ENCODE peak calls at places on chromosomes 13 and 19, in four cellular contexts. T, M, Z and I are unnamed samples.

GRCh38 chr19:51372649-51373504 is at the start of gene NKG7:
- DNase-seq in T (no peak), M (no peak), Z (no peak), I (no peak)

GRCh38 chr19:38095411-38096308 is 128.4 kb downstream of the DPF1 start:
- DNase-seq in T (peak; percentile 92), M (peak; percentile 78), Z (peak; percentile 70), I (peak; percentile 44)

GRCh38 chr19:7868671-7869452 is 5.3 kb downstream of the PRR36 start:
- DNase-seq in T (peak; percentile 97), M (peak; percentile 93), Z (peak; percentile 65), I (no peak)

GRCh38 chr13:24032674-24033073 is 127.8 kb upstream of the SPATA13 start:
- DNase-seq in T (no peak), M (no peak), Z (no peak), I (peak; percentile 58)

GRCh38 chr13:50991624-50992610 is 82.3 kb downstream of the RNASEH2B start:
- DNase-seq in T (no peak), M (no peak), Z (no peak), I (no peak)

GRCh38 chr19:41932259-41933130 is 4.2 kb upstream of the ERFL start:
- DNase-seq in T (peak; percentile 45), M (no peak), Z (no peak), I (no peak)

GRCh38 chr13:102591988-102592781 is 4.6 kb upstream of the TPP2 start:
- DNase-seq in T (peak; percentile 95), M (peak; percentile 83), Z (peak; percentile 90), I (peak; percentile 62)

GRCh38 chr13:28229522-28229921 is 91.2 kb downstream of the PAN3 start:
- DNase-seq in T (peak; percentile 31), M (no peak), Z (no peak), I (no peak)

GRCh38 chr19:7833225-7834156 is 3.5 kb downstream of the EVI5L start:
- DNase-seq in T (no peak), M (no peak), Z (no peak), I (peak; percentile 47)

GRCh38 chr19:43789029-43789428 is 8.3 kb upstream of the KCNN4 start:
- DNase-seq in T (peak; percentile 80), M (peak; percentile 63), Z (peak; percentile 46), I (peak; percentile 29)

GRCh38 chr13:103156346-103156998 is 90.3 kb upstream of the SLC10A2 start:
- DNase-seq in T (no peak), M (no peak), Z (no peak), I (no peak)

GRCh38 chr13:101649490-101650126 is 197.1 kb downstream of the ITGBL1 start:
- DNase-seq in T (no peak), M (peak; percentile 5), Z (no peak), I (peak; percentile 80)

GRCh38 chr19:48997972-48998371 is 4.3 kb downstream of the RUVBL2 start:
- DNase-seq in T (peak; percentile 95), M (peak; percentile 74), Z (peak; percentile 47), I (no peak)

GRCh38 chr13:33229446-33230177 is 55.9 kb downstream of the STARD13 start:
- DNase-seq in T (no peak), M (no peak), Z (no peak), I (no peak)

DNA sequence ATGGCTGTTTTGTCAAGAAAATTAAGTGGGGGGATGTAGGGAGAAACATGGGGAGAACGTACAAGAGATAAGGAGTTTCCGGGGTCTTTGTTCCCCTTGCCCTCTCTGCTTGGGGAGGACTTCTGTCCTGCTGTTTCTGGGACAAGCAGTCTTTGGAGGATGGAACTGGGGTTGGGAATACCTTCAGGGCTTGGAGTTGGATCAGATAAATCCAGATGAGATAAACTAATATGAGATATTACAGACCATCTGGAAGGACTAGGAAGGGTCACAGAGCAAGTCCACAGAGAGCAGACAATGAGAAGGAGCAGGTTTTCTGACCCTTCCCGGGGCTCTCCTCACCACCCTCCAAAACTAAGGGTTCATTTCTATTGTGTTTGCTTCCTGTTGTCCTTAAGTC is 237.5 kb downstream of the TSHZ3 start:
- DNase-seq in T (no peak), M (no peak), Z (no peak), I (no peak)
- TF ChIP-seq EZH2 in T (no peak), M (no peak), Z (no peak), I (no peak)

DNA sequence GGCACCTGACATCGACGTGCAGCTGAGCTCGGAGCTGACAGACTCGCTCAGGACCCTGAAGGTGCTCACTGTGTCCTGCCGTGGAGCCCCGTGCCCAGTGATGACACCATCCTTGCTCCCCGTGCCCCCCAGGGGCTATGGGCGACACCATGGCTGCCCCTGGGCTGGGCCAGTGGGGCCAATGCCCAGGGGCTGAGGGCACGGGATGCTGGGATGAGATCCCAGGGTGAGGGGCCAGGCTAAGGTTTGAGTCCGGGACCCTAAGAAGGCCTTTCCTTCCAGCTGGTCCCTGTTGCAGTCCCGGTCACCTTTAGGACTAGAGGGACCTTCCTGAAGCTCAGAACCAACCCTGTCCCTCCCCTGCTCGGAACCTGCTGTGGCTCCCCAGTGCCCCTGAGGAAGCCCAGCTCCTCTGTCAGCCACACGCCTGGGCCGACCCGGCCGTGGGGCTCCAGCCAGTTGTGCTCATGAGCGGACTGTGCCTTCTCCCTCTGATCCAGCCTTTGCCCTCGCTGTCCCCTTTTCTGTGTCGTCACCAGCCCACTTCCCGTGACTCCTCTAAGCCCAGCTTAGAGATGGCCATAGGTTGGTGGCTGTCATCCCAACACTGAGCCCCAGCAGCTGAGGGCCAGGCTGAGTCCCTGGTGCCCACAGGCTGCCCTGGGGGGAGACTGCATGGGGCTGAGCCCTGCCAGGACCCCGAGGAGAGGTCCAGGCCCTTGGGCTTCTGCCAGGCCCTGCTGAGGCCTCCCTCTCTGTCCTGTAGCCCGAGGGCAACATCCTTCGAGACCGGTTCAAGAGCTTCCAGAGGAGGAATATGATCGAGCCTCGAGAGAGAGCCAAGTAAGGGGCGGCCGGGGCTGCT is 10.6 kb downstream of the NOP53 start:
- DNase-seq in T (no peak), M (no peak), Z (no peak), I (no peak)
- TF ChIP-seq CTCF in T (no peak), M (no peak), Z (no peak), I (no peak)

GRCh38 chr19:18608102-18608804 is 1.7 kb upstream of the CRLF1 start:
- DNase-seq in T (peak; percentile 39), M (no peak), Z (no peak), I (no peak)
- TF ChIP-seq EZH2 in T (peak; percentile 33), M (no peak), Z (peak; percentile 65), I (no peak)

GRCh38 chr19:9995079-9995478 is 15.2 kb downstream of the COL5A3 start:
- DNase-seq in T (no peak), M (no peak), Z (no peak), I (no peak)
- TF ChIP-seq CTCF in T (no peak), M (no peak), Z (no peak), I (no peak)

GRCh38 chr13:89784161-89784809 is 1563.2 kb upstream of the MIR17HG start:
- DNase-seq in T (no peak), M (no peak), Z (no peak), I (no peak)

DNA sequence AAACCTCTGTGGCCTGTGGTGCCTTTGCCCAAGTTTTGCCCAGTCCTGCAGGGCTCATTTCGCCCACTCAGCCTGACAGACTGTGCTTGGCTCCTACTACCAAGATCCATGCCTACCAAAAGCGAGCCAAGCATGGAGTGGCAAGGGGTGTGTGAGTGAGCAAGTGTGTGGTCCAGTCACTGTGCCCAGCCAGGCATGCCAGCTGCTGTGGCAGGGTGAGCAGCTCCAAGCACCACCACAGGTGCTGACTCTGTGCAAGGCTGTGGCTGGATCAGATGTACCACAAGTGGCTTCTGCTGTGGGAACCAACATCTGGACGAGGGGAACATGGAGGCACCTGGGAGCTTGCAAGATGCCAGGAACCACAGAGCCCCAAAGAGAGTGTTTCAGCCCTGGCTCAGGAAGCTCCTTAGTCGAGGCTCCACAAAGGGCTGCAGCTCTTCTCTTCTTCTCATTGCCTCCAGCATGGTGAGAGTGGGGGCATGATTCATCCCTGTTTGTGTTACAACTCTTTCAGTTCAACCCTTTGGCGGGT is 1564.2 kb upstream of the MIR17HG start:
- DNase-seq in T (no peak), M (no peak), Z (no peak), I (no peak)
- TF ChIP-seq EZH2 in T (no peak), M (no peak), Z (no peak), I (no peak)

GRCh38 chr19:11373885-11374448 is 499 bp upstream of the SWSAP1 start:
- DNase-seq in T (no peak), M (no peak), Z (no peak), I (no peak)

GRCh38 chr19:11373166-11373884 is 1.1 kb upstream of the SWSAP1 start:
- DNase-seq in T (peak; percentile 84), M (peak; percentile 81), Z (no peak), I (peak; percentile 25)

GRCh38 chr19:11377237-11377636 is 2.8 kb downstream of the SWSAP1 start:
- DNase-seq in T (peak; percentile 27), M (peak; percentile 39), Z (peak; percentile 50), I (peak; percentile 86)

GRCh38 chr19:11375143-11375948 is 880 bp downstream of the SWSAP1 start:
- DNase-seq in T (peak; percentile 79), M (peak; percentile 67), Z (peak; percentile 67), I (no peak)

DNA sequence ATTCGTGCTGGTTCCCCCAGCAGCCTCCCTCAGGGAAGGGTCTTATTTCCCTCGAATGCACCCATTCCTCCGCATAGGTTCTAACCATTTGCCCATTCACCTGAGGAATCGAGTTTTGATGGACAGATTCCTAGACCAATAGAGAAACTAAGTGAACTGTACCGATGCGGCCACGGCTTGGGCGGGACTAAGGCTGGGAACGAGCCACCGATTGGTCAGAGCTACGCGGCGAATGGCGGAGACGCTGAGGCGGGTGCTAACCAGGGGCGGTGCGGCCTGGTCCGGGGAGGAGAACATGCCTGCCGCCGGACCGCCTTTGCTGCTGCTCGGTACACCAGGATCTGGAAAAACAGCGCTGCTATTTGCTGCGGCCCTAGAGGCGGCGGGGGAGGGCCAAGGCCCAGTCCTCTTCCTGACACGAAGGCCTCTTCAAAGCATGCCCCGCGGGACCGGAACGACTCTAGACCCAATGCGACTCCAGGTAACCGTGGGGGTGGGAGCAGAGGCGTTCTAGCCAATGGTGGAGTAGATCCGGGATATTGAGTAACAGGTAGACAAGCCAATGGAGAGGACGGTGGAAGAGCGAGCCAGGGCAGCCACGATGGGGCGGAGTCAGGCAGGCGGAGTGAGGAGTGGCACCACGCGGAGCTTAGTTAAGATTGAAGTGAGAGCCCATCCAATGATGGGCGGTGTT is at the start of gene SWSAP1:
- DNase-seq in T (peak; percentile 100), M (peak; percentile 99), Z (peak; percentile 100), I (peak; percentile 98)
- TF ChIP-seq CTCF in T (no peak), M (no peak), Z (no peak), I (no peak)

GRCh38 chr19:3606174-3606689 is 443 bp downstream of the TBXA2R start:
- DNase-seq in T (peak; percentile 65), M (no peak), Z (no peak), I (no peak)
- TF ChIP-seq EZH2 in T (no peak), M (no peak), Z (no peak), I (no peak)

GRCh38 chr13:113724780-113725315 is 34.2 kb upstream of the TMEM255B start:
- DNase-seq in T (peak; percentile 83), M (peak; percentile 89), Z (peak; percentile 81), I (peak; percentile 52)

GRCh38 chr13:113728571-113729054 is 30.4 kb upstream of the TMEM255B start:
- DNase-seq in T (no peak), M (no peak), Z (no peak), I (no peak)

GRCh38 chr13:113729329-113730019 is 29.6 kb upstream of the TMEM255B start:
- DNase-seq in T (no peak), M (no peak), Z (no peak), I (no peak)

GRCh38 chr13:113724016-113724758 is 34.8 kb upstream of the TMEM255B start:
- DNase-seq in T (no peak), M (no peak), Z (no peak), I (no peak)

GRCh38 chr13:113726961-113727411 is 32.0 kb upstream of the TMEM255B start:
- DNase-seq in T (no peak), M (no peak), Z (no peak), I (peak; percentile 57)
- TF ChIP-seq CTCF in T (no peak), M (no peak), Z (no peak), I (no peak)

GRCh38 chr19:2289714-2290435 is 7.9 kb upstream of the PEAK3 start:
- DNase-seq in T (peak; percentile 62), M (no peak), Z (no peak), I (no peak)
- TF ChIP-seq EZH2 in T (peak; percentile 49), M (peak; percentile 77), Z (peak; percentile 33), I (peak; percentile 10)